ENCODE peak calls at places on chromosomes 5 and 9, in eight cellular contexts. G is neural crest cell; A is ecto neural progenitor cell; M is activated effector memory CD4-positive, alpha-beta T cell treated with anti-CD3 and anti-CD28 coated beads, Interleukin-2, amount 50 U/mL, for 16 hours; R is GM12891; T is body of pancreas; N is GM13977; I is activated gamma-delta T cell treated with Interleukin-2 at 50 U/mL for 16 hours. U is an unnamed sample.

GRCh38 chr5:139296862-139297326 is 3.4 kb downstream of the MATR3 start:
- DNase-seq in G (no peak), A (no peak), M (no peak), R (no peak), T (no peak), N (no peak), I (no peak), U (no peak)

GRCh38 chr5:14598225-14598624 is 16.6 kb downstream of the OTULINL start:
- DNase-seq in G (no peak), A (no peak), M (no peak), R (no peak), T (no peak), N (no peak), I (no peak), U (peak)

GRCh38 chr5:173318881-173319609 is 9.2 kb downstream of the STC2 start:
- DNase-seq in G (no peak), A (no peak), M (no peak), R (no peak), T (no peak), N (no peak), I (no peak), U (no peak)

GRCh38 chr9:93649610-93650261 is 73.4 kb downstream of the PHF2 start:
- DNase-seq in G (no peak), A (no peak), M (peak), R (no peak), T (no peak), N (no peak), I (no peak), U (no peak)

GRCh38 chr5:93425102-93425501 is 155.9 kb downstream of the NR2F1-AS1 start:
- DNase-seq in G (no peak), A (no peak), M (no peak), R (no peak), T (no peak), N (no peak), I (no peak), U (no peak)

GRCh38 chr5:67858470-67859096 is 357.0 kb upstream of the PIK3R1 start:
- DNase-seq in G (no peak), A (no peak), M (no peak), R (no peak), T (no peak), N (no peak), I (no peak), U (no peak)

GRCh38 chr9:78029601-78030552 is 1.7 kb downstream of the GNAQ start:
- DNase-seq in G (no peak), A (no peak), M (no peak), R (no peak), T (no peak), N (peak), I (peak), U (no peak)

GRCh38 chr5:31477516-31477915 is 54.4 kb downstream of the DROSHA start:
- DNase-seq in G (no peak), A (no peak), M (no peak), R (no peak), T (no peak), N (no peak), I (no peak), U (no peak)

GRCh38 chr9:107504585-107505455 is 15.3 kb upstream of the KLF4 start:
- DNase-seq in G (no peak), A (no peak), M (no peak), R (no peak), T (peak), N (no peak), I (no peak), U (no peak)

GRCh38 chr9:17535176-17535575 is 43.7 kb upstream of the SH3GL2 start:
- DNase-seq in G (no peak), A (no peak), M (no peak), R (no peak), T (no peak), N (no peak), I (no peak), U (no peak)

GRCh38 chr9:92294297-92294676 is 790 bp upstream of the IARS1 start:
- DNase-seq in G (peak), A (no peak), M (no peak), R (no peak), T (no peak), N (no peak), I (no peak), U (peak)

GRCh38 chr9:114278881-114279570 is 43.9 kb upstream of the ORM1 start:
- DNase-seq in G (no peak), A (peak), M (peak), R (no peak), T (no peak), N (no peak), I (no peak), U (peak)

GRCh38 chr5:151047814-151048425 is 27.5 kb downstream of the GPX3 start:
- DNase-seq in G (no peak), A (peak), M (peak), R (peak), T (no peak), N (no peak), I (no peak), U (peak)

GRCh38 chr5:107805819-107806218 is 135.1 kb upstream of the EFNA5 start:
- DNase-seq in G (no peak), A (no peak), M (no peak), R (no peak), T (no peak), N (no peak), I (no peak), U (no peak)

GRCh38 chr5:10111575-10111974 is 138.1 kb downstream of the ATPSCKMT start:
- DNase-seq in G (peak), A (peak), M (no peak), R (peak), T (no peak), N (no peak), I (no peak), U (no peak)

GRCh38 chr9:119841005-119841404 is 471.8 kb upstream of the BRINP1 start:
- DNase-seq in G (no peak), A (no peak), M (no peak), R (no peak), T (no peak), N (no peak), I (no peak), U (no peak)

GRCh38 chr5:61817472-61818326 is 485.6 kb downstream of the ZSWIM6 start:
- DNase-seq in G (peak), A (peak), M (no peak), R (no peak), T (peak), N (no peak), I (no peak), U (no peak)

GRCh38 chr9:116087246-116087645 is 66.3 kb upstream of the PAPPA start:
- DNase-seq in G (no peak), A (no peak), M (no peak), R (no peak), T (no peak), N (no peak), I (no peak), U (no peak)

GRCh38 chr5:33261305-33261704 is 179.5 kb upstream of the TARS1 start:
- DNase-seq in G (no peak), A (no peak), M (no peak), R (no peak), T (no peak), N (no peak), I (no peak), U (no peak)

GRCh38 chr9:27528886-27529315 is 713 bp downstream of the MOB3B start:
- DNase-seq in G (peak), A (peak), M (peak), R (peak), T (peak), N (peak), I (peak), U (peak)

GRCh38 chr9:13728917-13729811 is 449.7 kb upstream of the MPDZ start:
- DNase-seq in G (no peak), A (no peak), M (no peak), R (no peak), T (no peak), N (no peak), I (no peak), U (no peak)

GRCh38 chr9:136459425-136459824 is 19.8 kb upstream of the INPP5E start:
- DNase-seq in G (no peak), A (no peak), M (no peak), R (no peak), T (no peak), N (no peak), I (no peak), U (no peak)

GRCh38 chr9:5493597-5494511 is 16.5 kb upstream of the PDCD1LG2 start:
- DNase-seq in G (no peak), A (no peak), M (no peak), R (peak), T (no peak), N (peak), I (no peak), U (peak)

GRCh38 chr9:130034570-130034969 is 8.4 kb downstream of the FNBP1 start:
- DNase-seq in G (no peak), A (no peak), M (no peak), R (no peak), T (no peak), N (no peak), I (no peak), U (peak)

GRCh38 chr9:88433583-88434240 is 45.5 kb downstream of the SPIN1 start:
- DNase-seq in G (no peak), A (no peak), M (no peak), R (no peak), T (no peak), N (no peak), I (no peak), U (no peak)

GRCh38 chr5:1490360-1490759 is 33.4 kb downstream of the LPCAT1 start:
- DNase-seq in G (no peak), A (no peak), M (no peak), R (no peak), T (no peak), N (no peak), I (no peak), U (peak)

GRCh38 chr9:79684711-79685575 is 113.2 kb downstream of the TLE4 start:
- DNase-seq in G (no peak), A (no peak), M (no peak), R (no peak), T (no peak), N (no peak), I (no peak), U (no peak)

GRCh38 chr5:132815454-132815853 is 2.4 kb downstream of the SOWAHA start:
- DNase-seq in G (no peak), A (no peak), M (no peak), R (no peak), T (no peak), N (no peak), I (no peak), U (no peak)

GRCh38 chr5:181261320-181262085 is 560 bp upstream of the TRIM52 start:
- DNase-seq in G (peak), A (peak), M (peak), R (peak), T (peak), N (peak), I (peak), U (peak)

GRCh38 chr9:119365291-119366027 is 3.8 kb downstream of the BRINP1 start:
- DNase-seq in G (peak), A (peak), M (no peak), R (no peak), T (peak), N (no peak), I (no peak), U (peak)

GRCh38 chr9:134165357-134166315 is 1.3 kb upstream of the RNU6ATAC start:
- DNase-seq in G (peak), A (peak), M (peak), R (no peak), T (peak), N (no peak), I (no peak), U (peak)

GRCh38 chr5:62475072-62475471 is 62.5 kb downstream of the IPO11 start:
- DNase-seq in G (no peak), A (no peak), M (no peak), R (no peak), T (no peak), N (no peak), I (no peak), U (no peak)

GRCh38 chr5:136811551-136811950 is 446.2 kb upstream of the TRPC7 start:
- DNase-seq in G (no peak), A (no peak), M (no peak), R (no peak), T (no peak), N (no peak), I (no peak), U (no peak)

GRCh38 chr5:2703615-2704014 is 47.9 kb downstream of the IRX2 start:
- DNase-seq in G (no peak), A (no peak), M (no peak), R (no peak), T (no peak), N (no peak), I (no peak), U (no peak)

GRCh38 chr5:53071738-53072137 is 37.8 kb downstream of the MOCS2 start:
- DNase-seq in G (no peak), A (no peak), M (no peak), R (no peak), T (no peak), N (no peak), I (no peak), U (no peak)

GRCh38 chr9:106893088-106893487 is 30.1 kb downstream of the ZNF462 start:
- DNase-seq in G (no peak), A (no peak), M (no peak), R (no peak), T (no peak), N (no peak), I (no peak), U (no peak)

GRCh38 chr5:132816554-132816953 is 3.5 kb downstream of the SOWAHA start:
- DNase-seq in G (no peak), A (no peak), M (no peak), R (no peak), T (no peak), N (no peak), I (no peak), U (no peak)

GRCh38 chr5:140806834-140807775 is at the start of gene PCDHA4:
- DNase-seq in G (peak), A (peak), M (no peak), R (no peak), T (peak), N (no peak), I (no peak), U (no peak)

U was measured in GM12865.